ENCODE peak calls at places on chromosomes 11 and 22, in ten cellular contexts. Q, B, Y, T, C, F, W, L, X and H are unnamed samples.

GRCh38 chr11:5489571-5490357 is 1.3 kb downstream of the OR52D1 start:
- DNase-seq in Q (no peak), B (no peak), Y (no peak), T (no peak), C (no peak), F (no peak), W (no peak), L (peak; percentile 1), X (no peak), H (no peak)

GRCh38 chr22:22165936-22166710 is 78.5 kb upstream of the VPREB1 start:
- DNase-seq in Q (no peak), B (no peak), Y (no peak), T (no peak), C (no peak), F (no peak), W (no peak), L (no peak), X (no peak), H (no peak)

GRCh38 chr11:103257360-103257759 is 148.1 kb downstream of the DYNC2H1 start:
- DNase-seq in Q (no peak), B (no peak), Y (no peak), T (no peak), C (peak; percentile 46), F (no peak), W (no peak), L (peak; percentile 18), X (no peak), H (peak; percentile 15)

GRCh38 chr11:67996622-67997459 is 7.1 kb downstream of the UNC93B1 start:
- DNase-seq in Q (peak; percentile 80), B (peak; percentile 92), Y (no peak), T (peak; percentile 89), C (peak; percentile 71), F (no peak), W (peak; percentile 85), L (no peak), X (no peak), H (no peak)

GRCh38 chr22:49621601-49622210 is 206.0 kb downstream of the BRD1 start:
- DNase-seq in Q (no peak), B (peak; percentile 18), Y (no peak), T (no peak), C (no peak), F (no peak), W (no peak), L (no peak), X (no peak), H (no peak)

GRCh38 chr22:43396934-43397457 is 14.8 kb upstream of the MPPED1 start:
- DNase-seq in Q (no peak), B (no peak), Y (no peak), T (no peak), C (no peak), F (no peak), W (no peak), L (no peak), X (no peak), H (no peak)

GRCh38 chr22:37784829-37785495 is 22.8 kb upstream of the GCAT start:
- DNase-seq in Q (no peak), B (peak; percentile 44), Y (no peak), T (no peak), C (no peak), F (peak; percentile 60), W (no peak), L (no peak), X (peak; percentile 88), H (no peak)

GRCh38 chr11:60127311-60127811 is 38.9 kb downstream of the MS4A2 start:
- DNase-seq in Q (no peak), B (no peak), Y (no peak), T (no peak), C (no peak), F (peak; percentile 89), W (peak; percentile 3), L (no peak), X (no peak), H (no peak)

GRCh38 chr11:47886096-47886495 is 37.9 kb upstream of the NUP160 start:
- DNase-seq in Q (no peak), B (no peak), Y (no peak), T (peak; percentile 58), C (no peak), F (peak; percentile 15), W (peak; percentile 43), L (peak; percentile 73), X (peak; percentile 6), H (peak; percentile 69)

DNA sequence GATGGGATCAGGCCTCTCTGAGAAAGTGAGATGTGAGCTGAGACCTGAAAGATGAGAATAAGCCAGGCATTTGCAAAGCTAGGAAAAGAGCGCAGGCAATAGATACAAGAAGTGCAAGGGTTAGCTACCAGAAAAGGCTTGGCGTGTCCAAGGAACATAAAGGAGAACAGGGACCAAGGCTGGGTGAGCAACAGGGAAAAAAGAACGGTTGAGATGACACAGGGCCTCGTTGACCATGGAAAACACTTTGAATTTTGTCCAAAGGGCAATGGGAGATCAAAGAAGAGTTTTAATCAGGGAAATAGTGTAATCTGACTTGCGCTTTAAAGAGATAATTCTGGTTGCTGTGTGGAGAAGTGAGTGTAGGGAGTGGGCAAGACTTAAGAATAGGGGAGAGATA is 35.0 kb downstream of the RAB30 start:
- DNase-seq in Q (no peak), B (no peak), Y (no peak), T (no peak), C (no peak), F (no peak), W (peak; percentile 29), L (no peak), X (no peak), H (no peak)
- H3K4me1 ChIP-seq in Q (peaks cover 21% of the 10 kb centered on the region), B (peaks cover 14% of the 10 kb centered on the region), Y (peaks cover 25% of the 10 kb centered on the region), T (peaks cover 17% of the 10 kb centered on the region), C (peaks cover 32% of the 10 kb centered on the region), F (peaks cover 26% of the 10 kb centered on the region), W (peaks cover 30% of the 10 kb centered on the region), L (peaks cover 27% of the 10 kb centered on the region), X (peaks cover 3% of the 10 kb centered on the region), H (peaks cover 51% of the 10 kb centered on the region)

DNA sequence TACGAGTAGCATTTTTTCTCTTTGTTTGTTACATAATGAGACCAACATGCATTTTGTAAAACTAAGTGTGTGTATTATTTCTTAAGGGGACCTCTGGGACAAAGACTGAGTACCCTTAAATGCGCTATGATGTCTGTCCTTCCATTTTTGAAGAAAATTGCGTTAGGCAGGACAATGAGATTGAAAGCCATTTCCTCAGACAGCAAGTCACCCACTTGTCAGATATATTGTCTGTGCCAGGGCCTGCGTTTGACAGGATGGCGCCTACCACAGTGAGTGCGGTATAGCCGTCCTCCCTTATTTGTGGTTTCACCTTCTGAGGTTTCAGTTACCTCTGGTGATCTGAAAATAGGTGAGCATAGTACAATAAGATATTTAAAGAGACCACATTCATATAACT is 2.2 kb downstream of the AP2A2 start:
- DNase-seq in Q (no peak), B (no peak), Y (no peak), T (no peak), C (no peak), F (no peak), W (no peak), L (no peak), X (no peak), H (no peak)
- H3K4me1 ChIP-seq in Q (peaks cover 14% of the 10 kb centered on the region), B (peaks cover 11% of the 10 kb centered on the region), Y (peaks cover 54% of the 10 kb centered on the region), T (peaks cover 4% of the 10 kb centered on the region), C (peaks cover 12% of the 10 kb centered on the region), F (peaks cover 6% of the 10 kb centered on the region), W (peaks cover 8% of the 10 kb centered on the region), L (no peaks in the 10 kb centered on the region), X (no peaks in the 10 kb centered on the region), H (peaks cover 30% of the 10 kb centered on the region)

DNA sequence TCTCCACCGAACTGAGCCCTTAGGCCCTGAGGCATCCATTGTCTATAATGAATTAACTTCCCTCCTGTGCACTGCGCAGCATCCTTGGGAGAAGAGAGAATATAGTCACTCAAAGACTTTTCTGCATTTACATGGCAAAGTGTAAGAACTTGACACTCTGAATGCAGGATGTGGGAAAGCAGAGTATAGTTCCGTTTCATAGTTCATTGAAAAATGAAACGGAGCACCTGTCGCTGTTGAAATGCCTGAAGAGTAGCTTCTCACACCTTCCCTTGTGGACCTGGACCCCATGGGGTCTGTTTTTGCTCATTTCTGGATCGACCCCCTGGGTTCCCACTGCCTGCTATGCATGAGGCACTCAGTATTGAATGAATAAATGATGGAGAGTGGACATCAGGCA is 6.3 kb downstream of the ZNRF3 start:
- DNase-seq in Q (no peak), B (no peak), Y (no peak), T (no peak), C (no peak), F (no peak), W (no peak), L (no peak), X (no peak), H (no peak)
- H3K4me1 ChIP-seq in Q (peaks cover 23% of the 10 kb centered on the region), B (peaks cover 6% of the 10 kb centered on the region), Y (peaks cover 2% of the 10 kb centered on the region), T (peaks cover 6% of the 10 kb centered on the region), C (peaks cover 10% of the 10 kb centered on the region), F (peaks cover 39% of the 10 kb centered on the region), W (peaks cover 30% of the 10 kb centered on the region), L (peaks cover 5% of the 10 kb centered on the region), X (peaks cover 7% of the 10 kb centered on the region), H (peaks cover 13% of the 10 kb centered on the region)

DNA sequence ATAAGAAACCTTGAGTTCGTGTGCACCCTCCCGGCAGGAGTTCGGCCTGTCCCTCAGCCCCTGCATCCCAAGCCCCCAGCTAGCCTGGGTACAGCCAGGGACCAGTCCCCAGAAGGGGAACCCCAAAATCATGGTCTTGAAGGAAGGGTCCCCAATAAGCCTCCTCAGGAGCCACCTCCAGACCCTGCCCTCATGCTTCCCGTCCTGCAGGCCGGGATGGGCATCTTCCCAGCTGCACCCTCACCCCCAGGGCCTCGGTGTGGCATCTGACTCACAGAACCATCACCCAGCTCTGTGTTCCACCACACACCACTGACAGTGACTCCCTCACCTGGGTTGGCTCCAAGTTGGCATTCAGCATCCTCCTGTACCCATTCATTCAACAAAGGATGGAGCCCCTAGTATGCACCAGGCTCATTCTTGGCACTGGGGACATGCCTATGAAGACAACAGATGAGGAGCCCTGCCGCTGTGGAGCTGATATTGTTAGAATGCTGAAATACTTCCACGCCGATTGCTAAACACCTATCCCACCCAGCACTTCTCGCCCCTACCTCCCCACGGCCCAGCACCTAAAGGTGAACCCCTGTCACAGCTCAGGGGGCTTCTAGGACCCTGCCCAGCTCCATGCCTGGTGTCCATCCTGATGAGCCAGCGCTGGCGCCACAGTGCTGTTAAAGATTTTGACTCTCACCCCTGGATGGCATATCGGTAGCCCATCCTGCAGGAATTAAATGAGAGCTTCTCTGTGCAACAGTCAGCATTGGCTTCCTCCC is 77.8 kb downstream of the BUD13 start:
- DNase-seq in Q (no peak), B (no peak), Y (no peak), T (no peak), C (no peak), F (peak; percentile 53), W (no peak), L (no peak), X (no peak), H (no peak)
- H3K4me1 ChIP-seq in Q (no peaks in the 10 kb centered on the region), B (no peaks in the 10 kb centered on the region), Y (no peaks in the 10 kb centered on the region), T (no peaks in the 10 kb centered on the region), C (no peaks in the 10 kb centered on the region), F (peaks cover 39% of the 10 kb centered on the region), W (no peaks in the 10 kb centered on the region), L (no peaks in the 10 kb centered on the region), X (no peaks in the 10 kb centered on the region), H (no peaks in the 10 kb centered on the region)